ENCODE peak calls at places on chromosomes 5 and 9, in ten cellular contexts. P, E, W, T, U, K, I, O, X and C are unnamed samples.

GRCh38 chr9:82488702-82489578 is 500.4 kb downstream of the SPATA31D1 start:
- DNase-seq in E (peak; percentile 69), I (no peak), P (no peak), T (no peak), K (peak; percentile 74), W (peak; percentile 4), X (no peak), O (peak; percentile 48), U (no peak), C (peak; percentile 96)

GRCh38 chr9:137311171-137311970 is 9.3 kb upstream of the NRARP start:
- DNase-seq in P (no peak), W (no peak), E (no peak), T (no peak), I (peak; percentile 89), O (no peak), K (no peak), U (no peak), X (no peak), C (no peak)

GRCh38 chr5:157917909-157918809 is 59.2 kb upstream of the CLINT1 start:
- DNase-seq in U (peak; percentile 58), X (peak; percentile 22), E (peak; percentile 32), W (peak; percentile 41), O (peak; percentile 54), I (peak; percentile 92), T (peak; percentile 59), P (peak; percentile 84), K (peak; percentile 85), C (peak; percentile 91)

GRCh38 chr5:137649228-137649890 is 86.5 kb downstream of the KLHL3 start:
- DNase-seq in W (no peak), U (peak; percentile 76), T (no peak), X (no peak), P (no peak), K (peak; percentile 81), I (peak; percentile 11), E (peak; percentile 15), O (no peak), C (peak; percentile 88)

GRCh38 chr5:136629125-136629790 is 263.9 kb upstream of the TRPC7 start:
- DNase-seq in X (no peak), U (no peak), I (no peak), E (no peak), P (no peak), T (no peak), K (no peak), O (no peak), W (no peak), C (peak; percentile 6)

GRCh38 chr5:93532370-93532769 is 48.6 kb downstream of the NR2F1-AS1 start:
- DNase-seq in O (peak; percentile 83), K (peak; percentile 99), W (no peak), I (peak; percentile 37), P (no peak), U (peak; percentile 69), X (peak; percentile 84), T (peak; percentile 91), E (peak; percentile 71), C (peak; percentile 99)

GRCh38 chr9:124843635-124844034 is 9.6 kb upstream of the WDR38 start:
- DNase-seq in I (no peak), T (no peak), O (no peak), W (no peak), X (no peak), U (no peak), P (no peak), K (no peak), E (no peak), C (peak; percentile 41)

GRCh38 chr9:130847306-130848217 is 12.5 kb downstream of the ABL1 start:
- DNase-seq in X (peak; percentile 84), U (peak; percentile 72), P (no peak), W (peak; percentile 74), T (peak; percentile 95), I (peak; percentile 38), E (peak; percentile 97), O (peak; percentile 92), K (peak; percentile 100), C (peak; percentile 97)

GRCh38 chr5:127518319-127518621 is 830 bp downstream of the PRRC1 start:
- DNase-seq in X (no peak), W (no peak), U (no peak), P (peak; percentile 73), E (no peak), O (no peak), K (peak; percentile 72), T (no peak), I (no peak), C (peak; percentile 67)

GRCh38 chr5:14261856-14262611 is 118.9 kb downstream of the TRIO start:
- DNase-seq in O (no peak), T (no peak), K (no peak), P (no peak), I (no peak), W (no peak), X (no peak), U (no peak), E (no peak), C (no peak)

GRCh38 chr5:153168226-153168625 is 322.2 kb upstream of the GRIA1 start:
- DNase-seq in P (no peak), X (no peak), I (no peak), W (no peak), O (no peak), K (no peak), E (no peak), T (no peak), U (no peak), C (no peak)

GRCh38 chr5:14447958-14448881 is 133.4 kb upstream of the OTULINL start:
- DNase-seq in K (peak; percentile 89), O (no peak), I (peak; percentile 40), X (no peak), U (no peak), E (no peak), W (no peak), P (no peak), T (no peak), C (peak; percentile 79)

GRCh38 chr5:158537343-158537742 is 562.4 kb downstream of the EBF1 start:
- DNase-seq in E (no peak), X (no peak), U (no peak), K (no peak), O (no peak), I (no peak), P (no peak), T (no peak), W (no peak), C (no peak)

GRCh38 chr9:115127191-115127817 is 9.3 kb upstream of the TNC start:
- DNase-seq in O (no peak), T (no peak), I (no peak), X (no peak), W (no peak), U (no peak), K (no peak), E (peak; percentile 62), P (no peak), C (no peak)

GRCh38 chr9:130766031-130766903 is 68.8 kb upstream of the ABL1 start:
- DNase-seq in X (no peak), U (no peak), P (no peak), E (no peak), K (no peak), O (no peak), W (no peak), I (peak; percentile 65), T (no peak), C (no peak)

GRCh38 chr5:130528474-130528873 is 624.2 kb downstream of the CHSY3 start:
- DNase-seq in O (no peak), K (peak; percentile 27), P (no peak), W (peak; percentile 71), I (no peak), X (no peak), U (no peak), E (no peak), T (no peak), C (peak; percentile 80)

GRCh38 chr5:175847503-175847902 is 23.9 kb upstream of the CPLX2 start:
- DNase-seq in I (no peak), W (no peak), O (no peak), U (no peak), T (no peak), P (no peak), X (no peak), K (no peak), E (no peak), C (peak; percentile 54)
- TF ChIP-seq CTCF in I (no peak), W (peak; percentile 59), O (no peak), U (no peak), T (no peak), P (peak; percentile 31), X (no peak), K (peak; percentile 16), E (peak; percentile 53), C (peak; percentile 60)

DNA sequence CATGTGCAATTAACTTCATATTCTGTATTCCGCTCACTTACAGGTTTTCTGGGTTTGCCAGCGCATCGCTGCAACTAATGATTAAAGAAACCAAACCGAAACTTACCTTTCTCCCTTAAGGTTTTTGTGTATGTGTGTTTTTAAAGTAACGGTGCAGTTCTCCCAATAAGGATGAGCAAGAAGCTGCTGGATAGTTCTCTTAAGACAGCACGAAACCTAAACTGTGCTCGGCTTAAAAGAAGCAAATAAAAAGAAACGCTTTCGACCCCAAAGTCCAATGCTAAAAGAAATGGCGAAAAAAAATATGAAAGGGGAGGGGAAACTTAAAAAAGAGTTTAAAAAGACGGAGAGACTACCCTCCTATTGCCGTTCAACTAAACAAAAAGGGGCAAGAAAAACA is 340 bp downstream of the ELAVL2 start:
- DNase-seq in X (no peak), I (no peak), T (no peak), W (no peak), P (no peak), E (no peak), U (no peak), O (no peak), K (no peak), C (no peak)
- H3K4me3 ChIP-seq in X (peak overlapping the region; percentile 29), I (no peak overlapping the region), T (peak overlapping the region; percentile 9), W (peak overlapping the region; percentile 46), P (no peak overlapping the region), E (peak overlapping the region; percentile 56), U (no peak overlapping the region), O (peak overlapping the region; percentile 43), K (peak overlapping the region; percentile 38), C (no peak overlapping the region)

GRCh38 chr5:37991267-37991902 is 151.5 kb upstream of the GDNF start:
- DNase-seq in U (no peak), O (no peak), T (no peak), I (no peak), W (no peak), E (no peak), P (no peak), K (no peak), X (no peak), C (peak; percentile 1)
- TF ChIP-seq CTCF in U (no peak), O (no peak), T (no peak), I (no peak), W (no peak), E (no peak), P (no peak), K (no peak), X (no peak), C (no peak)

DNA sequence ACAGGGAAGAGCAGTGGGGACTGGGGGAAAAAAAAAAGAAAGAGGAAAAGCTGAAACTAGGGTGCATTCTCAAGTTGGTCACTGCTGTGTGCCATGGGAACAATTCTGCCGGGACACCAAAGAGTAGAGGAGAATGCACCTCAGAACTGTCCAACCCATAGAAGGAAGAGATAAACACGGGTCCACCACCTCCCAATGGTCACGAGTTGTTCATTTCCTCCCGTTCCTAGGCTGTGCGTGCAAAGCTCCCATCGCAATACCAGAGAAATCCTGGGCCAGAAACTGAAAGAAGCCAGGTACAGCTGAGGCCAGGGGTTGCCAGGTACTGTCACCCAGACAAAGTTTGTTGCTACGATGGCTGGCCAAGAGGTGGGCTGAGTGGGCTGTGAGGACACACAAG is 236.9 kb upstream of the ANKRD55 start:
- DNase-seq in I (no peak), U (no peak), X (no peak), O (no peak), E (no peak), T (no peak), P (no peak), W (no peak), K (no peak), C (no peak)
- H3K4me3 ChIP-seq in I (no peak overlapping the region), U (no peak overlapping the region), X (no peak overlapping the region), O (no peak overlapping the region), E (no peak overlapping the region), T (no peak overlapping the region), P (no peak overlapping the region), W (no peak overlapping the region), K (no peak overlapping the region), C (no peak overlapping the region)